ENCODE peak calls at places on chromosomes 7 and 10, in ten cellular contexts. One of them, this sample, is unnamed.

GRCh38 chr10:131997366-131998049 is 15.8 kb upstream of the BNIP3 start:
- DNase-seq in activated CD4-positive, alpha-beta T cell treated with anti-CD3 and anti-CD28 coated beads for 4 hours: no peak
- DNase-seq in OCI-LY7: peak
- DNase-seq in astrocyte of the spinal cord: peak
- DNase-seq in GM10248: no peak
- DNase-seq in CD4-positive, alpha-beta memory T cell: no peak
- DNase-seq in activated naive CD4-positive, alpha-beta T cell treated with anti-CD3 and anti-CD28 coated beads, Interleukin-2, amount 50 U/mL, for 72 hours: no peak
- DNase-seq in stimulated activated CD8-positive, alpha-beta memory T cell treated with anti-CD3 and anti-CD28 coated beads, Interleukin-4, amount 100 ng/mL, for 24 hours: no peak
- DNase-seq in NCI-H774: peak
- DNase-seq in natural killer cell: no peak
- DNase-seq in this sample: peak

GRCh38 chr10:8365935-8366911 is 311.7 kb downstream of the GATA3 start:
- DNase-seq in activated CD4-positive, alpha-beta T cell treated with anti-CD3 and anti-CD28 coated beads for 4 hours: peak
- DNase-seq in OCI-LY7: no peak
- DNase-seq in astrocyte of the spinal cord: peak
- DNase-seq in GM10248: peak
- DNase-seq in CD4-positive, alpha-beta memory T cell: peak
- DNase-seq in activated naive CD4-positive, alpha-beta T cell treated with anti-CD3 and anti-CD28 coated beads, Interleukin-2, amount 50 U/mL, for 72 hours: no peak
- DNase-seq in stimulated activated CD8-positive, alpha-beta memory T cell treated with anti-CD3 and anti-CD28 coated beads, Interleukin-4, amount 100 ng/mL, for 24 hours: peak
- DNase-seq in NCI-H774: no peak
- DNase-seq in natural killer cell: no peak
- DNase-seq in this sample: peak

GRCh38 chr10:79329529-79329928 is 17.7 kb upstream of the PPIF start:
- DNase-seq in activated CD4-positive, alpha-beta T cell treated with anti-CD3 and anti-CD28 coated beads for 4 hours: no peak
- DNase-seq in OCI-LY7: no peak
- DNase-seq in astrocyte of the spinal cord: no peak
- DNase-seq in GM10248: no peak
- DNase-seq in CD4-positive, alpha-beta memory T cell: no peak
- DNase-seq in activated naive CD4-positive, alpha-beta T cell treated with anti-CD3 and anti-CD28 coated beads, Interleukin-2, amount 50 U/mL, for 72 hours: no peak
- DNase-seq in stimulated activated CD8-positive, alpha-beta memory T cell treated with anti-CD3 and anti-CD28 coated beads, Interleukin-4, amount 100 ng/mL, for 24 hours: no peak
- DNase-seq in NCI-H774: no peak
- DNase-seq in natural killer cell: no peak
- DNase-seq in this sample: no peak

GRCh38 chr10:83612746-83613145 is 526.6 kb upstream of the GHITM start:
- DNase-seq in activated CD4-positive, alpha-beta T cell treated with anti-CD3 and anti-CD28 coated beads for 4 hours: no peak
- DNase-seq in OCI-LY7: no peak
- DNase-seq in astrocyte of the spinal cord: no peak
- DNase-seq in GM10248: no peak
- DNase-seq in CD4-positive, alpha-beta memory T cell: no peak
- DNase-seq in activated naive CD4-positive, alpha-beta T cell treated with anti-CD3 and anti-CD28 coated beads, Interleukin-2, amount 50 U/mL, for 72 hours: no peak
- DNase-seq in stimulated activated CD8-positive, alpha-beta memory T cell treated with anti-CD3 and anti-CD28 coated beads, Interleukin-4, amount 100 ng/mL, for 24 hours: no peak
- DNase-seq in NCI-H774: no peak
- DNase-seq in natural killer cell: no peak
- DNase-seq in this sample: no peak

GRCh38 chr7:77306231-77307067 is 106.8 kb upstream of the FGL2 start:
- DNase-seq in activated CD4-positive, alpha-beta T cell treated with anti-CD3 and anti-CD28 coated beads for 4 hours: no peak
- DNase-seq in OCI-LY7: no peak
- DNase-seq in astrocyte of the spinal cord: no peak
- DNase-seq in GM10248: no peak
- DNase-seq in CD4-positive, alpha-beta memory T cell: no peak
- DNase-seq in activated naive CD4-positive, alpha-beta T cell treated with anti-CD3 and anti-CD28 coated beads, Interleukin-2, amount 50 U/mL, for 72 hours: no peak
- DNase-seq in stimulated activated CD8-positive, alpha-beta memory T cell treated with anti-CD3 and anti-CD28 coated beads, Interleukin-4, amount 100 ng/mL, for 24 hours: no peak
- DNase-seq in NCI-H774: peak
- DNase-seq in natural killer cell: no peak
- DNase-seq in this sample: no peak

GRCh38 chr7:130733866-130734524 is at the start of gene KLF14:
- DNase-seq in activated CD4-positive, alpha-beta T cell treated with anti-CD3 and anti-CD28 coated beads for 4 hours: peak
- DNase-seq in OCI-LY7: no peak
- DNase-seq in astrocyte of the spinal cord: peak
- DNase-seq in GM10248: peak
- DNase-seq in CD4-positive, alpha-beta memory T cell: peak
- DNase-seq in activated naive CD4-positive, alpha-beta T cell treated with anti-CD3 and anti-CD28 coated beads, Interleukin-2, amount 50 U/mL, for 72 hours: peak
- DNase-seq in stimulated activated CD8-positive, alpha-beta memory T cell treated with anti-CD3 and anti-CD28 coated beads, Interleukin-4, amount 100 ng/mL, for 24 hours: no peak
- DNase-seq in NCI-H774: no peak
- DNase-seq in natural killer cell: peak
- DNase-seq in this sample: peak

GRCh38 chr10:14125564-14125963 is 205.2 kb downstream of the FRMD4A start:
- DNase-seq in activated CD4-positive, alpha-beta T cell treated with anti-CD3 and anti-CD28 coated beads for 4 hours: no peak
- DNase-seq in OCI-LY7: no peak
- DNase-seq in astrocyte of the spinal cord: no peak
- DNase-seq in GM10248: no peak
- DNase-seq in CD4-positive, alpha-beta memory T cell: no peak
- DNase-seq in activated naive CD4-positive, alpha-beta T cell treated with anti-CD3 and anti-CD28 coated beads, Interleukin-2, amount 50 U/mL, for 72 hours: no peak
- DNase-seq in stimulated activated CD8-positive, alpha-beta memory T cell treated with anti-CD3 and anti-CD28 coated beads, Interleukin-4, amount 100 ng/mL, for 24 hours: no peak
- DNase-seq in NCI-H774: no peak
- DNase-seq in natural killer cell: no peak
- DNase-seq in this sample: no peak

GRCh38 chr10:114367041-114367675 is 37.1 kb downstream of the AFAP1L2 start:
- DNase-seq in activated CD4-positive, alpha-beta T cell treated with anti-CD3 and anti-CD28 coated beads for 4 hours: no peak
- DNase-seq in OCI-LY7: no peak
- DNase-seq in astrocyte of the spinal cord: peak
- DNase-seq in GM10248: no peak
- DNase-seq in CD4-positive, alpha-beta memory T cell: no peak
- DNase-seq in activated naive CD4-positive, alpha-beta T cell treated with anti-CD3 and anti-CD28 coated beads, Interleukin-2, amount 50 U/mL, for 72 hours: no peak
- DNase-seq in stimulated activated CD8-positive, alpha-beta memory T cell treated with anti-CD3 and anti-CD28 coated beads, Interleukin-4, amount 100 ng/mL, for 24 hours: no peak
- DNase-seq in NCI-H774: no peak
- DNase-seq in natural killer cell: no peak
- DNase-seq in this sample: peak

GRCh38 chr10:132193907-132194552 is 7.3 kb downstream of the DPYSL4 start:
- DNase-seq in activated CD4-positive, alpha-beta T cell treated with anti-CD3 and anti-CD28 coated beads for 4 hours: no peak
- DNase-seq in OCI-LY7: peak
- DNase-seq in astrocyte of the spinal cord: no peak
- DNase-seq in GM10248: no peak
- DNase-seq in CD4-positive, alpha-beta memory T cell: no peak
- DNase-seq in activated naive CD4-positive, alpha-beta T cell treated with anti-CD3 and anti-CD28 coated beads, Interleukin-2, amount 50 U/mL, for 72 hours: no peak
- DNase-seq in stimulated activated CD8-positive, alpha-beta memory T cell treated with anti-CD3 and anti-CD28 coated beads, Interleukin-4, amount 100 ng/mL, for 24 hours: no peak
- DNase-seq in NCI-H774: no peak
- DNase-seq in natural killer cell: no peak
- DNase-seq in this sample: peak

GRCh38 chr7:132742152-132742551 is 165.9 kb upstream of the PLXNA4 start:
- DNase-seq in activated CD4-positive, alpha-beta T cell treated with anti-CD3 and anti-CD28 coated beads for 4 hours: no peak
- DNase-seq in OCI-LY7: no peak
- DNase-seq in astrocyte of the spinal cord: peak
- DNase-seq in GM10248: no peak
- DNase-seq in CD4-positive, alpha-beta memory T cell: no peak
- DNase-seq in activated naive CD4-positive, alpha-beta T cell treated with anti-CD3 and anti-CD28 coated beads, Interleukin-2, amount 50 U/mL, for 72 hours: no peak
- DNase-seq in stimulated activated CD8-positive, alpha-beta memory T cell treated with anti-CD3 and anti-CD28 coated beads, Interleukin-4, amount 100 ng/mL, for 24 hours: no peak
- DNase-seq in NCI-H774: no peak
- DNase-seq in natural killer cell: no peak
- DNase-seq in this sample: peak

GRCh38 chr10:31697271-31698168 is 231.1 kb downstream of the ARHGAP12 start:
- DNase-seq in activated CD4-positive, alpha-beta T cell treated with anti-CD3 and anti-CD28 coated beads for 4 hours: no peak
- DNase-seq in OCI-LY7: no peak
- DNase-seq in astrocyte of the spinal cord: peak
- DNase-seq in GM10248: no peak
- DNase-seq in CD4-positive, alpha-beta memory T cell: no peak
- DNase-seq in activated naive CD4-positive, alpha-beta T cell treated with anti-CD3 and anti-CD28 coated beads, Interleukin-2, amount 50 U/mL, for 72 hours: no peak
- DNase-seq in stimulated activated CD8-positive, alpha-beta memory T cell treated with anti-CD3 and anti-CD28 coated beads, Interleukin-4, amount 100 ng/mL, for 24 hours: no peak
- DNase-seq in NCI-H774: peak
- DNase-seq in natural killer cell: no peak
- DNase-seq in this sample: peak

GRCh38 chr10:98610855-98611254 is 164.1 kb upstream of the HPS1 start:
- DNase-seq in activated CD4-positive, alpha-beta T cell treated with anti-CD3 and anti-CD28 coated beads for 4 hours: no peak
- DNase-seq in OCI-LY7: no peak
- DNase-seq in astrocyte of the spinal cord: no peak
- DNase-seq in GM10248: no peak
- DNase-seq in CD4-positive, alpha-beta memory T cell: no peak
- DNase-seq in activated naive CD4-positive, alpha-beta T cell treated with anti-CD3 and anti-CD28 coated beads, Interleukin-2, amount 50 U/mL, for 72 hours: no peak
- DNase-seq in stimulated activated CD8-positive, alpha-beta memory T cell treated with anti-CD3 and anti-CD28 coated beads, Interleukin-4, amount 100 ng/mL, for 24 hours: no peak
- DNase-seq in NCI-H774: no peak
- DNase-seq in natural killer cell: no peak
- DNase-seq in this sample: no peak

GRCh38 chr10:90913774-90914420 is 7.0 kb downstream of the ANKRD1 start:
- DNase-seq in activated CD4-positive, alpha-beta T cell treated with anti-CD3 and anti-CD28 coated beads for 4 hours: no peak
- DNase-seq in OCI-LY7: no peak
- DNase-seq in astrocyte of the spinal cord: no peak
- DNase-seq in GM10248: no peak
- DNase-seq in CD4-positive, alpha-beta memory T cell: no peak
- DNase-seq in activated naive CD4-positive, alpha-beta T cell treated with anti-CD3 and anti-CD28 coated beads, Interleukin-2, amount 50 U/mL, for 72 hours: no peak
- DNase-seq in stimulated activated CD8-positive, alpha-beta memory T cell treated with anti-CD3 and anti-CD28 coated beads, Interleukin-4, amount 100 ng/mL, for 24 hours: no peak
- DNase-seq in NCI-H774: no peak
- DNase-seq in natural killer cell: no peak
- DNase-seq in this sample: no peak

GRCh38 chr7:149256568-149256967 is 5.4 kb upstream of the ZNF783 start:
- DNase-seq in activated CD4-positive, alpha-beta T cell treated with anti-CD3 and anti-CD28 coated beads for 4 hours: no peak
- DNase-seq in OCI-LY7: no peak
- DNase-seq in astrocyte of the spinal cord: no peak
- DNase-seq in GM10248: no peak
- DNase-seq in CD4-positive, alpha-beta memory T cell: no peak
- DNase-seq in activated naive CD4-positive, alpha-beta T cell treated with anti-CD3 and anti-CD28 coated beads, Interleukin-2, amount 50 U/mL, for 72 hours: no peak
- DNase-seq in stimulated activated CD8-positive, alpha-beta memory T cell treated with anti-CD3 and anti-CD28 coated beads, Interleukin-4, amount 100 ng/mL, for 24 hours: no peak
- DNase-seq in NCI-H774: no peak
- DNase-seq in natural killer cell: no peak
- DNase-seq in this sample: no peak

GRCh38 chr10:67836491-67836890 is 1.5 kb downstream of the DNAJC12 start:
- DNase-seq in activated CD4-positive, alpha-beta T cell treated with anti-CD3 and anti-CD28 coated beads for 4 hours: no peak
- DNase-seq in OCI-LY7: no peak
- DNase-seq in astrocyte of the spinal cord: no peak
- DNase-seq in GM10248: no peak
- DNase-seq in CD4-positive, alpha-beta memory T cell: no peak
- DNase-seq in activated naive CD4-positive, alpha-beta T cell treated with anti-CD3 and anti-CD28 coated beads, Interleukin-2, amount 50 U/mL, for 72 hours: no peak
- DNase-seq in stimulated activated CD8-positive, alpha-beta memory T cell treated with anti-CD3 and anti-CD28 coated beads, Interleukin-4, amount 100 ng/mL, for 24 hours: no peak
- DNase-seq in NCI-H774: no peak
- DNase-seq in natural killer cell: no peak
- DNase-seq in this sample: no peak

GRCh38 chr7:80182630-80183276 is 48.1 kb downstream of the GNAI1 start:
- DNase-seq in activated CD4-positive, alpha-beta T cell treated with anti-CD3 and anti-CD28 coated beads for 4 hours: no peak
- DNase-seq in OCI-LY7: no peak
- DNase-seq in astrocyte of the spinal cord: no peak
- DNase-seq in GM10248: no peak
- DNase-seq in CD4-positive, alpha-beta memory T cell: no peak
- DNase-seq in activated naive CD4-positive, alpha-beta T cell treated with anti-CD3 and anti-CD28 coated beads, Interleukin-2, amount 50 U/mL, for 72 hours: no peak
- DNase-seq in stimulated activated CD8-positive, alpha-beta memory T cell treated with anti-CD3 and anti-CD28 coated beads, Interleukin-4, amount 100 ng/mL, for 24 hours: no peak
- DNase-seq in NCI-H774: no peak
- DNase-seq in natural killer cell: no peak
- DNase-seq in this sample: peak

GRCh38 chr7:98011996-98012395 is 22.0 kb upstream of the OCM2 start:
- DNase-seq in activated CD4-positive, alpha-beta T cell treated with anti-CD3 and anti-CD28 coated beads for 4 hours: no peak
- DNase-seq in OCI-LY7: no peak
- DNase-seq in astrocyte of the spinal cord: no peak
- DNase-seq in GM10248: no peak
- DNase-seq in CD4-positive, alpha-beta memory T cell: no peak
- DNase-seq in activated naive CD4-positive, alpha-beta T cell treated with anti-CD3 and anti-CD28 coated beads, Interleukin-2, amount 50 U/mL, for 72 hours: no peak
- DNase-seq in stimulated activated CD8-positive, alpha-beta memory T cell treated with anti-CD3 and anti-CD28 coated beads, Interleukin-4, amount 100 ng/mL, for 24 hours: no peak
- DNase-seq in NCI-H774: no peak
- DNase-seq in natural killer cell: no peak
- DNase-seq in this sample: no peak

GRCh38 chr7:149815661-149816266 is 22.4 kb upstream of the ZNF862 start:
- DNase-seq in activated CD4-positive, alpha-beta T cell treated with anti-CD3 and anti-CD28 coated beads for 4 hours: no peak
- DNase-seq in OCI-LY7: no peak
- DNase-seq in astrocyte of the spinal cord: no peak
- DNase-seq in GM10248: no peak
- DNase-seq in CD4-positive, alpha-beta memory T cell: no peak
- DNase-seq in activated naive CD4-positive, alpha-beta T cell treated with anti-CD3 and anti-CD28 coated beads, Interleukin-2, amount 50 U/mL, for 72 hours: no peak
- DNase-seq in stimulated activated CD8-positive, alpha-beta memory T cell treated with anti-CD3 and anti-CD28 coated beads, Interleukin-4, amount 100 ng/mL, for 24 hours: no peak
- DNase-seq in NCI-H774: no peak
- DNase-seq in natural killer cell: no peak
- DNase-seq in this sample: no peak

GRCh38 chr10:100847440-100847839 is 65.3 kb upstream of the SLF2 start:
- DNase-seq in activated CD4-positive, alpha-beta T cell treated with anti-CD3 and anti-CD28 coated beads for 4 hours: no peak
- DNase-seq in OCI-LY7: no peak
- DNase-seq in astrocyte of the spinal cord: no peak
- DNase-seq in GM10248: no peak
- DNase-seq in CD4-positive, alpha-beta memory T cell: no peak
- DNase-seq in activated naive CD4-positive, alpha-beta T cell treated with anti-CD3 and anti-CD28 coated beads, Interleukin-2, amount 50 U/mL, for 72 hours: peak
- DNase-seq in stimulated activated CD8-positive, alpha-beta memory T cell treated with anti-CD3 and anti-CD28 coated beads, Interleukin-4, amount 100 ng/mL, for 24 hours: peak
- DNase-seq in NCI-H774: no peak
- DNase-seq in natural killer cell: no peak
- DNase-seq in this sample: peak

GRCh38 chr7:82098410-82098809 is 328.6 kb upstream of the HGF start:
- DNase-seq in activated CD4-positive, alpha-beta T cell treated with anti-CD3 and anti-CD28 coated beads for 4 hours: no peak
- DNase-seq in OCI-LY7: no peak
- DNase-seq in astrocyte of the spinal cord: no peak
- DNase-seq in GM10248: no peak
- DNase-seq in CD4-positive, alpha-beta memory T cell: no peak
- DNase-seq in activated naive CD4-positive, alpha-beta T cell treated with anti-CD3 and anti-CD28 coated beads, Interleukin-2, amount 50 U/mL, for 72 hours: no peak
- DNase-seq in stimulated activated CD8-positive, alpha-beta memory T cell treated with anti-CD3 and anti-CD28 coated beads, Interleukin-4, amount 100 ng/mL, for 24 hours: no peak
- DNase-seq in NCI-H774: no peak
- DNase-seq in natural killer cell: no peak
- DNase-seq in this sample: no peak

GRCh38 chr7:147833549-147833948 is 757.0 kb upstream of the C7orf33 start:
- DNase-seq in activated CD4-positive, alpha-beta T cell treated with anti-CD3 and anti-CD28 coated beads for 4 hours: no peak
- DNase-seq in OCI-LY7: no peak
- DNase-seq in astrocyte of the spinal cord: no peak
- DNase-seq in GM10248: no peak
- DNase-seq in CD4-positive, alpha-beta memory T cell: no peak
- DNase-seq in activated naive CD4-positive, alpha-beta T cell treated with anti-CD3 and anti-CD28 coated beads, Interleukin-2, amount 50 U/mL, for 72 hours: no peak
- DNase-seq in stimulated activated CD8-positive, alpha-beta memory T cell treated with anti-CD3 and anti-CD28 coated beads, Interleukin-4, amount 100 ng/mL, for 24 hours: no peak
- DNase-seq in NCI-H774: no peak
- DNase-seq in natural killer cell: no peak
- DNase-seq in this sample: no peak

GRCh38 chr7:127447326-127447945 is 54.9 kb upstream of the ZNF800 start:
- DNase-seq in activated CD4-positive, alpha-beta T cell treated with anti-CD3 and anti-CD28 coated beads for 4 hours: peak
- DNase-seq in OCI-LY7: peak
- DNase-seq in astrocyte of the spinal cord: peak
- DNase-seq in GM10248: peak
- DNase-seq in CD4-positive, alpha-beta memory T cell: peak
- DNase-seq in activated naive CD4-positive, alpha-beta T cell treated with anti-CD3 and anti-CD28 coated beads, Interleukin-2, amount 50 U/mL, for 72 hours: peak
- DNase-seq in stimulated activated CD8-positive, alpha-beta memory T cell treated with anti-CD3 and anti-CD28 coated beads, Interleukin-4, amount 100 ng/mL, for 24 hours: peak
- DNase-seq in NCI-H774: no peak
- DNase-seq in natural killer cell: peak
- DNase-seq in this sample: peak

This sample was measured in iris pigment epithelial cell.